ENCODE peak calls at places on chromosomes 12 and 14, in six cellular contexts. X, N, Y, T, L and P are unnamed samples.

GRCh38 chr14:61574514-61574807 is 120.9 kb upstream of the HIF1A start:
- DNase-seq in N (no peak), T (no peak), X (no peak), L (no peak), Y (no peak), P (no peak)

GRCh38 chr14:74251546-74252030 is 12.3 kb downstream of the VSX2 start:
- DNase-seq in X (peak; percentile 86), L (peak; percentile 60), N (peak; percentile 77), Y (peak; percentile 57), T (peak; percentile 67), P (peak; percentile 67)

GRCh38 chr12:131111446-131111845 is 157.7 kb downstream of the ADGRD1 start:
- DNase-seq in T (no peak), L (no peak), N (no peak), Y (no peak), X (no peak), P (no peak)

GRCh38 chr14:95150910-95151309 is 6.4 kb downstream of the DICER1 start:
- DNase-seq in Y (no peak), T (no peak), X (no peak), N (no peak), L (no peak), P (no peak)

GRCh38 chr12:65615091-65615490 is 209.2 kb upstream of the HMGA2 start:
- DNase-seq in N (no peak), L (no peak), X (peak; percentile 42), T (no peak), Y (no peak), P (no peak)

GRCh38 chr12:9405861-9406563 is 197.8 kb upstream of the PZP start:
- DNase-seq in T (no peak), Y (no peak), N (no peak), L (no peak), X (no peak), P (no peak)

GRCh38 chr12:49902399-49903350 is 1.0 kb downstream of the FAIM2 start:
- DNase-seq in T (no peak), L (peak; percentile 50), X (no peak), N (peak; percentile 27), Y (no peak), P (no peak)

GRCh38 chr14:62097072-62097471 is 334.9 kb downstream of the SNAPC1 start:
- DNase-seq in L (no peak), Y (no peak), T (no peak), X (no peak), N (no peak), P (no peak)

GRCh38 chr14:33908540-33909223 is 42.2 kb downstream of the EGLN3 start:
- DNase-seq in T (no peak), X (peak; percentile 23), L (no peak), Y (no peak), N (no peak), P (no peak)

GRCh38 chr14:88013750-88014349 is 8.9 kb downstream of the GPR65 start:
- DNase-seq in N (peak; percentile 59), X (peak; percentile 88), L (no peak), Y (no peak), T (peak; percentile 61), P (peak; percentile 22)

GRCh38 chr14:31962920-31963319 is 114.2 kb upstream of the ARHGAP5 start:
- DNase-seq in N (no peak), T (no peak), L (no peak), Y (no peak), X (no peak), P (no peak)

GRCh38 chr12:120651821-120652220 is 11.4 kb downstream of the CABP1 start:
- DNase-seq in T (no peak), L (no peak), X (peak; percentile 27), Y (no peak), N (no peak), P (no peak)

GRCh38 chr14:91399868-91400640 is 17.6 kb downstream of the CCDC88C start:
- DNase-seq in Y (no peak), N (no peak), T (no peak), X (no peak), L (no peak), P (no peak)

GRCh38 chr14:24607081-24607480 is 2.4 kb downstream of the GZMH start:
- DNase-seq in X (no peak), T (no peak), L (no peak), N (no peak), Y (no peak), P (no peak)